ENCODE peak calls at places on chromosomes 7 and 10, in six cellular contexts. One of them, this sample, is unnamed.

GRCh38 chr7:92456241-92456640 is 9.0 kb downstream of the GATAD1 start:
- DNase-seq in GM12878: no peak
- DNase-seq in HCT116: no peak
- DNase-seq in HepG2: no peak
- DNase-seq in K562: no peak
- DNase-seq in H1: no peak
- DNase-seq in this sample: no peak

GRCh38 chr10:72173635-72174296 is 42.0 kb upstream of the ANAPC16 start:
- DNase-seq in GM12878: peak
- DNase-seq in HCT116: peak
- DNase-seq in HepG2: peak
- DNase-seq in K562: no peak
- DNase-seq in H1: no peak
- DNase-seq in this sample: no peak

GRCh38 chr7:114466911-114467310 is 52.3 kb downstream of the FOXP2 start:
- DNase-seq in GM12878: no peak
- DNase-seq in HCT116: no peak
- DNase-seq in HepG2: no peak
- DNase-seq in K562: no peak
- DNase-seq in H1: no peak
- DNase-seq in this sample: no peak

GRCh38 chr7:80879849-80880248 is 39.0 kb downstream of the SEMA3C start:
- DNase-seq in GM12878: no peak
- DNase-seq in HCT116: no peak
- DNase-seq in HepG2: no peak
- DNase-seq in K562: no peak
- DNase-seq in H1: no peak
- DNase-seq in this sample: no peak

GRCh38 chr10:85600744-85601081 is 765.9 kb downstream of the GRID1 start:
- DNase-seq in GM12878: no peak
- DNase-seq in HCT116: no peak
- DNase-seq in HepG2: no peak
- DNase-seq in K562: no peak
- DNase-seq in H1: peak
- DNase-seq in this sample: no peak

GRCh38 chr7:26307226-26307625 is 15.6 kb downstream of the SNX10 start:
- DNase-seq in GM12878: no peak
- DNase-seq in HCT116: no peak
- DNase-seq in HepG2: no peak
- DNase-seq in K562: no peak
- DNase-seq in H1: no peak
- DNase-seq in this sample: no peak

GRCh38 chr10:77004917-77005564 is 632.6 kb downstream of the KCNMA1 start:
- DNase-seq in GM12878: no peak
- DNase-seq in HCT116: peak
- DNase-seq in HepG2: peak
- DNase-seq in K562: peak
- DNase-seq in H1: peak
- DNase-seq in this sample: peak

GRCh38 chr10:131792809-131793208 is 108.0 kb upstream of the PPP2R2D start:
- DNase-seq in GM12878: no peak
- DNase-seq in HCT116: no peak
- DNase-seq in HepG2: no peak
- DNase-seq in K562: no peak
- DNase-seq in H1: no peak
- DNase-seq in this sample: no peak

GRCh38 chr7:16369851-16370250 is 51.5 kb downstream of the CRPPA start:
- DNase-seq in GM12878: no peak
- DNase-seq in HCT116: no peak
- DNase-seq in HepG2: no peak
- DNase-seq in K562: no peak
- DNase-seq in H1: no peak
- DNase-seq in this sample: no peak

GRCh38 chr10:72800741-72801092 is 92.8 kb upstream of the OIT3 start:
- DNase-seq in GM12878: no peak
- DNase-seq in HCT116: no peak
- DNase-seq in HepG2: no peak
- DNase-seq in K562: no peak
- DNase-seq in H1: no peak
- DNase-seq in this sample: no peak

GRCh38 chr10:13117842-13118783 is 18.1 kb downstream of the OPTN start:
- DNase-seq in GM12878: no peak
- DNase-seq in HCT116: no peak
- DNase-seq in HepG2: no peak
- DNase-seq in K562: no peak
- DNase-seq in H1: no peak
- DNase-seq in this sample: no peak

GRCh38 chr7:137169282-137169698 is 174.2 kb downstream of the PTN start:
- DNase-seq in GM12878: no peak
- DNase-seq in HCT116: no peak
- DNase-seq in HepG2: peak
- DNase-seq in K562: no peak
- DNase-seq in H1: peak
- DNase-seq in this sample: peak

GRCh38 chr7:40057292-40057691 is 77.1 kb downstream of the MPLKIP start:
- DNase-seq in GM12878: no peak
- DNase-seq in HCT116: no peak
- DNase-seq in HepG2: no peak
- DNase-seq in K562: no peak
- DNase-seq in H1: no peak
- DNase-seq in this sample: no peak

GRCh38 chr10:45427305-45427955 is 53.4 kb downstream of the ALOX5 start:
- DNase-seq in GM12878: no peak
- DNase-seq in HCT116: no peak
- DNase-seq in HepG2: no peak
- DNase-seq in K562: no peak
- DNase-seq in H1: no peak
- DNase-seq in this sample: no peak

GRCh38 chr10:91907914-91908357 is 1.4 kb downstream of the FGFBP3 start:
- DNase-seq in GM12878: no peak
- DNase-seq in HCT116: no peak
- DNase-seq in HepG2: no peak
- DNase-seq in K562: no peak
- DNase-seq in H1: no peak
- DNase-seq in this sample: no peak

GRCh38 chr10:271722-272121 is 136.5 kb downstream of the ZMYND11 start:
- DNase-seq in GM12878: no peak
- DNase-seq in HCT116: no peak
- DNase-seq in HepG2: no peak
- DNase-seq in K562: no peak
- DNase-seq in H1: no peak
- DNase-seq in this sample: no peak

GRCh38 chr7:22551768-22552513 is 52.0 kb upstream of the STEAP1B start:
- DNase-seq in GM12878: no peak
- DNase-seq in HCT116: no peak
- DNase-seq in HepG2: no peak
- DNase-seq in K562: no peak
- DNase-seq in H1: peak
- DNase-seq in this sample: no peak

GRCh38 chr7:22550514-22551010 is 50.6 kb upstream of the STEAP1B start:
- DNase-seq in GM12878: no peak
- DNase-seq in HCT116: no peak
- DNase-seq in HepG2: no peak
- DNase-seq in K562: no peak
- DNase-seq in H1: no peak
- DNase-seq in this sample: no peak

GRCh38 chr7:22548313-22548712 is 48.3 kb upstream of the STEAP1B start:
- DNase-seq in GM12878: no peak
- DNase-seq in HCT116: no peak
- DNase-seq in HepG2: no peak
- DNase-seq in K562: no peak
- DNase-seq in H1: no peak
- DNase-seq in this sample: no peak

GRCh38 chr7:22549051-22549450 is 49.1 kb upstream of the STEAP1B start:
- DNase-seq in GM12878: no peak
- DNase-seq in HCT116: no peak
- DNase-seq in HepG2: no peak
- DNase-seq in K562: no peak
- DNase-seq in H1: peak
- DNase-seq in this sample: peak

GRCh38 chr7:22549667-22550513 is 49.9 kb upstream of the STEAP1B start:
- DNase-seq in GM12878: no peak
- DNase-seq in HCT116: peak
- DNase-seq in HepG2: peak
- DNase-seq in K562: no peak
- DNase-seq in H1: peak
- DNase-seq in this sample: no peak
- TF ChIP-seq ZNF274 in GM12878: no peak
- TF ChIP-seq ZNF274 in HCT116: no peak
- TF ChIP-seq ZNF274 in HepG2: no peak
- TF ChIP-seq ZNF274 in K562: no peak
- TF ChIP-seq ZNF274 in H1: no peak
- TF ChIP-seq ZNF274 in this sample: no peak

GRCh38 chr10:129728905-129729540 is 235.1 kb downstream of the EBF3 start:
- DNase-seq in GM12878: no peak
- DNase-seq in HCT116: no peak
- DNase-seq in HepG2: no peak
- DNase-seq in K562: no peak
- DNase-seq in H1: peak
- DNase-seq in this sample: no peak

GRCh38 chr10:129728246-129728820 is 235.7 kb downstream of the EBF3 start:
- DNase-seq in GM12878: no peak
- DNase-seq in HCT116: no peak
- DNase-seq in HepG2: no peak
- DNase-seq in K562: no peak
- DNase-seq in H1: no peak
- DNase-seq in this sample: no peak

GRCh38 chr10:129730993-129731325 is 233.1 kb downstream of the EBF3 start:
- DNase-seq in GM12878: no peak
- DNase-seq in HCT116: no peak
- DNase-seq in HepG2: no peak
- DNase-seq in K562: no peak
- DNase-seq in H1: no peak
- DNase-seq in this sample: no peak

GRCh38 chr10:129727495-129727894 is 236.6 kb downstream of the EBF3 start:
- DNase-seq in GM12878: no peak
- DNase-seq in HCT116: no peak
- DNase-seq in HepG2: no peak
- DNase-seq in K562: no peak
- DNase-seq in H1: no peak
- DNase-seq in this sample: no peak

DNA sequence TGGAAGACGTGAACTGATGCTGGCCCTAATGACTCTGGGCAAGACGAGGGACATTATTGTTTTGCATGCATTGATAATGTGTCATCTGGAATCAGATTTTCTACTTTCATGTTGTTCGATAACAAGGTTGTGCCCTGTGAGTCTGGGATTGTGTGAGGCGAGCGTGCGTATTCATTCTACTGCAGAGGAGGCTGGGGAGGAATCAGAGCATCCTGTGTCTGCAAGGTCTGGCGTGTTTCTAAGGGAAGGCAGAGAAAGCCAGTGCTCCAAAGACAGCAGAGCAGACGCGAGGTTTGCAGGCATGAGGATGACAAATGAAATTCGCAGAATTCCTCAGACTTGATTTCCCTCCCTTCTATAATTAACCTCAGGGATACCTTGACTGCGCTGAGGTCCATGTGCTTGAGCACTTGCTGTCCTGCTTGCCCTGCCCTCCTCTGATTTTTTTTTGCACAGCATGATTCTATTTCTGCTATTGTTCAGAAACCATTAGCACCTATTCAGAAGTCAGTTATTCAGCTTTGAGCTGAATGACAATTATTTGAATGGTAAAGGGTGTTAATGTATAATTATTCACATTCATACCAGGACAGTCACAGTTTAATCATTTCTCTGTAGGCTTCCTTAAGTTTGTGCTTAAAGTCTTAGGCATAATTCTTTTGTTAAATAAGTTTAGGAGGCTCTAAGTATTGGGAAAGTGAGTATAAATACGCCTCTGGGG is 233.6 kb downstream of the EBF3 start:
- DNase-seq in GM12878: no peak
- DNase-seq in HCT116: no peak
- DNase-seq in HepG2: no peak
- DNase-seq in K562: no peak
- DNase-seq in H1: peak
- DNase-seq in this sample: no peak
- TF ChIP-seq ZNF274 in GM12878: no peak
- TF ChIP-seq ZNF274 in HCT116: no peak
- TF ChIP-seq ZNF274 in HepG2: no peak
- TF ChIP-seq ZNF274 in K562: no peak
- TF ChIP-seq ZNF274 in H1: no peak
- TF ChIP-seq ZNF274 in this sample: no peak

DNA sequence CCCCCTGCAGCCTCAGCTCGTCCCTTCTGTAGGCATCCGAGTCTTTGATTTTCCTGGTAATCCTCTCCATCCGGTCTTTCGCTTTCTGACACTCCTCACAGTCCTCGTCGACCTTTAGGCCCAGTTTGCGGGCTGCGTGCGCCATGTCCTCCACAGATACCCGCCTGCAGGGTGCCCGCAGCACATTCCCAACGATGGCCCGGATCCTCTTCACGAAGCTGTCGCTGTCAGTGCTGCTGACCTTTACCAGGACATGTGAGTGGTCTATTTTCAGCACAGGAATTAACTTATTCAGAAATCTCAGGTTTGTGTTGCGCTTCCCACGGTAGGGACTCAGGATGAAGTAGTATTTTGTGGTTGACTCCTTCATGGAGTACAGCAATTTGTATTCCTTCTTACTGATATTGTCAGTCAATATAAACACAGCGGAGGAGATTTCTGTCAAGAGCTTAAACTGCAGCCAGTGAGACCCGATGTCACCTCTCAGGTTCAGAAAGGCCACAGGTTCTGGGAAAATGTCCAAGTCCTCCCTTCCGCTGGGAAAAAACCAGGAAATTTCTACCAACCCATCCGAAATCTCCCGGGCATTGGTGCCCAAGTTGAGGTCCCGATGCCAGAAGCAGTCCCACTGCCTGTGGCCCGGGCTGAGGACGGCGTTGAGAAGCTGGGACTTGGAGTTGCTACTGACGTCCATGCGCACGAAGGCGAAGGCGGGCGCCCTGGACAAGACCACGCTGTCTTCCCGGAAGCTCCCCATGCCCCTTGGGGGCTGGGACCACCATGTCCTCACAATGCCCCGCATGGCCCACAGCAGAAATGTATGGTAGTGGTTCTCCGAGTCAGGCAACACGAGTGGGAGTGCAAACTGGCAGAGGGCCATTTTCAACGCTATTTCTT is 8.9 kb upstream of the MRPS24 start:
- DNase-seq in GM12878: no peak
- DNase-seq in HCT116: no peak
- DNase-seq in HepG2: no peak
- DNase-seq in K562: no peak
- DNase-seq in H1: no peak
- DNase-seq in this sample: no peak
- TF ChIP-seq ZNF274 in GM12878: no peak
- TF ChIP-seq ZNF274 in HCT116: no peak
- TF ChIP-seq ZNF274 in HepG2: no peak
- TF ChIP-seq ZNF274 in K562: no peak
- TF ChIP-seq ZNF274 in H1: no peak
- TF ChIP-seq ZNF274 in this sample: no peak

DNA sequence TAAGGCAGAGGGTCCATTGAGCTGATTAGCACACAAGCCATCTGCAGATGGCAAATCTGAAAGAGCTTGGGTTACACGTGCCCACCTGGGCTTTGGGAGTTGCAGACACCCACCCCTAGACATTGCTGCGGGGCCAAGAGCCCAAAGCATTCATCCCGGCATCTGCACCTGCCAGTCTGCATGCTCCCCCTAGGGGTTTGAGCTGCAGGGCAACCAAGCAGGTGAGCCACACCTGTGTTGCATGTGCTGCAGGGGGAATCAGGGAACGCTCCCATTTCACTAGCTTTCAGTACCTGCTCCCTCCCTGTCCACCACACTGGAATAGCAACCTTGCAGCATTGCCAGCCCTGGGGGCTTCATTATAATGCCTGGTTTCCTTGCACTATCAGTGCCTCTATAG is 21.1 kb downstream of the C7orf33 start:
- DNase-seq in GM12878: no peak
- DNase-seq in HCT116: no peak
- DNase-seq in HepG2: no peak
- DNase-seq in K562: no peak
- DNase-seq in H1: peak
- DNase-seq in this sample: no peak
- TF ChIP-seq ZNF274 in GM12878: no peak
- TF ChIP-seq ZNF274 in HCT116: no peak
- TF ChIP-seq ZNF274 in HepG2: no peak
- TF ChIP-seq ZNF274 in K562: no peak
- TF ChIP-seq ZNF274 in H1: no peak
- TF ChIP-seq ZNF274 in this sample: no peak

This sample was measured in NT2/D1.